ENCODE peak calls at places on chromosomes 16 and 17, in five cellular contexts. I is GM23248, M is HCT116, Y is fibroblast of lung, L is endothelial cell of umbilical vein. H is an unnamed sample.

GRCh38 chr17:68812876-68813584 is 142.2 kb downstream of the ABCA8 start:
- DNase-seq in I (peak), M (no peak), Y (peak), L (peak), H (no peak)

GRCh38 chr17:78995022-78995760 is 14.4 kb downstream of the CANT1 start:
- DNase-seq in I (no peak), M (no peak), Y (no peak), L (no peak), H (no peak)

GRCh38 chr17:37478187-37478586 is 11.5 kb upstream of the DUSP14 start:
- DNase-seq in I (peak), M (no peak), Y (no peak), L (no peak), H (no peak)

GRCh38 chr17:8122923-8123694 is 797 bp downstream of the HES7 start:
- DNase-seq in I (peak), M (no peak), Y (peak), L (peak), H (peak)

GRCh38 chr16:75019586-75019985 is 20.8 kb downstream of the ZNRF1 start:
- DNase-seq in I (no peak), M (no peak), Y (no peak), L (no peak), H (no peak)

GRCh38 chr16:19330801-19331484 is 45.4 kb downstream of the CLEC19A start:
- DNase-seq in I (peak), M (peak), Y (peak), L (no peak), H (no peak)

GRCh38 chr17:58040386-58040785 is 33.3 kb upstream of the SRSF1 start:
- DNase-seq in I (no peak), M (no peak), Y (no peak), L (no peak), H (no peak)

GRCh38 chr16:27179500-27180072 is 23.7 kb upstream of the KDM8 start:
- DNase-seq in I (peak), M (peak), Y (peak), L (peak), H (peak)

GRCh38 chr17:14813649-14814048 is 451.5 kb downstream of the PMP22 start:
- DNase-seq in I (no peak), M (no peak), Y (no peak), L (no peak), H (peak)

GRCh38 chr16:84929421-84930297 is 81.7 kb downstream of the ZDHHC7 start:
- DNase-seq in I (peak), M (no peak), Y (no peak), L (no peak), H (no peak)

GRCh38 chr16:17161034-17161433 is 309.7 kb downstream of the XYLT1 start:
- DNase-seq in I (no peak), M (no peak), Y (no peak), L (no peak), H (no peak)

GRCh38 chr17:62823111-62823895 is 15.2 kb upstream of the MARCHF10 start:
- DNase-seq in I (peak), M (no peak), Y (peak), L (no peak), H (no peak)

GRCh38 chr17:81511550-81511799 is 1.1 kb downstream of the ACTG1 start:
- DNase-seq in I (no peak), M (no peak), Y (no peak), L (peak), H (no peak)

GRCh38 chr17:74210191-74211140 is 2.9 kb upstream of the TTYH2 start:
- DNase-seq in I (peak), M (peak), Y (peak), L (peak), H (peak)

GRCh38 chr16:56315955-56316354 is 109.4 kb downstream of the AMFR start:
- DNase-seq in I (no peak), M (no peak), Y (no peak), L (no peak), H (no peak)

GRCh38 chr16:22788190-22788530 is 25.8 kb upstream of the HS3ST2 start:
- DNase-seq in I (no peak), M (no peak), Y (no peak), L (no peak), H (no peak)

GRCh38 chr17:80499536-80499935 is 23.1 kb upstream of the NPTX1 start:
- DNase-seq in I (no peak), M (no peak), Y (no peak), L (no peak), H (no peak)
- H2AFZ ChIP-seq in I (no peak), M (no peak), Y (no peak), L (no peak), H (no peak)

DNA sequence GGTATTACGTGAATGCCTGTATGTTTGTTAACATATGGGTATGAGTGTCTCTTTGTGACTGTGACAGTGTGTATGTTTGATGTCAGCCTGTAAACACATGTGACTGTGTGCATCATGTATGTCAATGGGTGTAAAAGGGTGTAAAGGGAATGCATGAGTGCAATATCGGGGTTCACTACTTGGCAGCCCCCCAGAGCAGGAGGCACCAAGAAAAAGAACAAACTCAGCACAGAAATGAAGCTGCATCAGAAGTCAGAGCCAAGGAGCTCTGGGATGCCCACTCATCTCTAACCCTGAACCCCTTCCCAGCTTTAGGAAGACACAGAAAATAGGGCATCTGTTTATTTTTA is 2.1 kb upstream of the HOXB6 start:
- DNase-seq in I (no peak), M (no peak), Y (no peak), L (no peak), H (no peak)
- TF ChIP-seq EZH2 in I (no peak), M (no peak), Y (no peak), L (no peak), H (no peak)

GRCh38 chr16:3249451-3249850 is 7.0 kb downstream of the MEFV start:
- DNase-seq in I (no peak), M (no peak), Y (no peak), L (no peak), H (no peak)

GRCh38 chr16:3246002-3246401 is 10.4 kb downstream of the MEFV start:
- DNase-seq in I (no peak), M (no peak), Y (no peak), L (no peak), H (no peak)

GRCh38 chr16:3246876-3247275 is 9.6 kb downstream of the MEFV start:
- DNase-seq in I (no peak), M (no peak), Y (no peak), L (no peak), H (no peak)

GRCh38 chr16:3249020-3249419 is 7.4 kb downstream of the MEFV start:
- DNase-seq in I (no peak), M (no peak), Y (no peak), L (no peak), H (no peak)

DNA sequence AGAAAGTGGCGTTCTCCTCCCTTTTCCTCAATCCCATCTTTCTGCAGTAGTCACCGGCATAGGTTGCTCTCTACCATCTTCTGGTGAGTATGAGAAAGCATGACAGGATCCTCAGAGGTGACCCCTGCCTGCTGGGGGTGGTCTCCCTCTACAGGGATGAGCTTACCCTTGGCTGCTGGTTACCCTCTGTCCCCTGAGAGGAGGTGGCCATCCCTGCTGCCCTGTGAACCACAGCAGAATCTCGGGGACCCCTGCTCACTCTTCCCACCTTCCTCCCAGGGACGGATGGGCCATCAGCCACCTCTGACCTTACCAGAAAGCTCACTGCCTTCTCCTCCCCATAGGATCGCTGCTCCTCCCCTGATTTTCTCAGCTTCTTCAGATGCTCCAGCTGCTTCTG is 7.8 kb downstream of the MEFV start:
- DNase-seq in I (no peak), M (no peak), Y (no peak), L (no peak), H (no peak)
- H2AFZ ChIP-seq in I (no peak), M (no peak), Y (no peak), L (no peak), H (no peak)

GRCh38 chr16:86291491-86291890 is 218.8 kb upstream of the FOXF1 start:
- DNase-seq in I (no peak), M (no peak), Y (no peak), L (no peak), H (no peak)
- TF ChIP-seq EZH2 in I (no peak), M (no peak), Y (no peak), L (no peak), H (no peak)

GRCh38 chr16:660459-661183 is 7.3 kb upstream of the RHOT2 start:
- DNase-seq in I (peak), M (peak), Y (peak), L (peak), H (peak)

GRCh38 chr16:662597-662996 is 5.3 kb upstream of the RHOT2 start:
- DNase-seq in I (no peak), M (no peak), Y (no peak), L (no peak), H (no peak)

GRCh38 chr16:660132-660458 is 7.8 kb upstream of the RHOT2 start:
- DNase-seq in I (no peak), M (no peak), Y (no peak), L (no peak), H (no peak)

GRCh38 chr16:662095-662494 is 5.8 kb upstream of the RHOT2 start:
- DNase-seq in I (no peak), M (no peak), Y (no peak), L (no peak), H (no peak)

DNA sequence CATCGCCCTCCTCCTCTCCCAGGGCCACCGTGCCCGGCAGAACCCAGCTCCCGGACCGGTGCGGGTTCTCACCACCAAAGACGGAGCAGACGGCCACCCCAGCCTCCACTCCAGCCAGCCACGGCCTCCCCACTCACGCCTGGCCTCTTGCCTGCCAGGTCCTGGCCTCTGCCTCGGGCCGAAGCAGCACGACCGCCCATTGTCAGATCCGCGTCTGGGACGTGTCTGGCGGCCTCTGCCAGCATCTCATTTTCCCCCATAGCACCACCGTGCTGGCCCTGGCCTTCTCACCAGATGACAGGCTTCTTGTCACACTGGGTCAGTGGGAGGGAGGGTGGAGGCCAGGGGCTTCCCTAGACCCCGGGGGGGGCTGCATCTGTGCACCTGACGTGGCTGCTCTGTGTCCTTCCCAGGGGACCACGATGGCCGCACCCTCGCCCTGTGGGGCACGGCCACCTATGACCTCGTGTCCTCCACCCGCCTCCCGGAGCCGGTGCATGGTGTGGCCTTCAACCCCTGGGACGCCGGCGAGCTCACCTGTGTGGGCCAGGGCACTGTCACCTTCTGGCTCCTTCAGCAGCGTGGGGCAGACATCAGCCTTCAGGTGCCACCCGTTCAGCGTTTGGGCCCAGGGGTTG is 6.6 kb upstream of the RHOT2 start:
- DNase-seq in I (no peak), M (no peak), Y (no peak), L (no peak), H (no peak)
- H2AFZ ChIP-seq in I (no peak), M (no peak), Y (no peak), L (no peak), H (no peak)

DNA sequence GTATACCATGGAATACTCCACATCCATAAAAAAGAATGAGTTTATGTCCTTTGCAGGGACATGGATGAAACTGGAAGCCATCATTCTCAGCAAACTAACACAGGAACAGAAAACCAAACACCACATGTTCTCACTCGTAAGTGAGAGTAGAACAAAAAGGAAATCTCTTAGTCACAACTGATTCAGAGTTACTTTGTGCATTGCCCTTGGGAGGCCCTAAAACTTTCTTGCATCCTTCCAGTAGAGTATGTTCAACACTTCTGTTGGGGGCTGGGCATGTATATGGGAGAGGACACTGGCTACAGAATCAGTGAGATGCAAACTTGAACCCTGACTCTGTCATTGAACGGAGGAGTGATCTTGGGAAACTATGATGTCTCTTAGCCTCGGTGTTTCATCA is 147.4 kb upstream of the IRX5 start:
- DNase-seq in I (no peak), M (no peak), Y (no peak), L (no peak), H (no peak)
- TF ChIP-seq EZH2 in I (no peak), M (no peak), Y (no peak), L (no peak), H (no peak)

GRCh38 chr16:20871935-20872815 is 28.0 kb downstream of the DCUN1D3 start:
- DNase-seq in I (no peak), M (no peak), Y (peak), L (no peak), H (no peak)
- H2AFZ ChIP-seq in I (no peak), M (no peak), Y (no peak), L (no peak), H (no peak)